ENCODE peak calls at places on chromosomes 5 and 9, in six cellular contexts. One of them, this sample, is unnamed.
A peak's percentile ranks its signal among the peaks of the same experiment; 100 is the strongest.

GRCh38 chr5:147339313-147339712 is 104.5 kb downstream of the STK32A start:
- ATAC-seq in K562: no peak
- ATAC-seq in GM12878: peak; percentile 48
- ATAC-seq in upper lobe of left lung: no peak
- ATAC-seq in A549: no peak
- ATAC-seq in HepG2: no peak
- ATAC-seq in this sample: no peak

GRCh38 chr9:123268950-123269302 is 540 bp upstream of the STRBP start:
- ATAC-seq in K562: no peak
- ATAC-seq in GM12878: no peak
- ATAC-seq in upper lobe of left lung: no peak
- ATAC-seq in A549: no peak
- ATAC-seq in HepG2: no peak
- ATAC-seq in this sample: no peak

GRCh38 chr9:87128008-87128623 is 180.8 kb upstream of the GAS1 start:
- ATAC-seq in K562: no peak
- ATAC-seq in GM12878: no peak
- ATAC-seq in upper lobe of left lung: no peak
- ATAC-seq in A549: no peak
- ATAC-seq in HepG2: no peak
- ATAC-seq in this sample: no peak

GRCh38 chr5:126285307-126285706 is 137.9 kb upstream of the GRAMD2B start:
- ATAC-seq in K562: no peak
- ATAC-seq in GM12878: no peak
- ATAC-seq in upper lobe of left lung: no peak
- ATAC-seq in A549: no peak
- ATAC-seq in HepG2: no peak
- ATAC-seq in this sample: no peak

GRCh38 chr5:148085934-148086333 is 22.2 kb downstream of the SPINK5 start:
- ATAC-seq in K562: no peak
- ATAC-seq in GM12878: peak; percentile 34
- ATAC-seq in upper lobe of left lung: no peak
- ATAC-seq in A549: no peak
- ATAC-seq in HepG2: no peak
- ATAC-seq in this sample: no peak

GRCh38 chr9:122848256-122848943 is 20.0 kb upstream of the PDCL start:
- ATAC-seq in K562: no peak
- ATAC-seq in GM12878: no peak
- ATAC-seq in upper lobe of left lung: no peak
- ATAC-seq in A549: no peak
- ATAC-seq in HepG2: no peak
- ATAC-seq in this sample: no peak

GRCh38 chr9:72220589-72220988 is 71.3 kb downstream of the GDA start:
- ATAC-seq in K562: no peak
- ATAC-seq in GM12878: peak; percentile 21
- ATAC-seq in upper lobe of left lung: no peak
- ATAC-seq in A549: peak; percentile 30
- ATAC-seq in HepG2: peak; percentile 26
- ATAC-seq in this sample: no peak

GRCh38 chr5:55572011-55572410 is 37.2 kb upstream of the PLPP1 start:
- ATAC-seq in K562: no peak
- ATAC-seq in GM12878: no peak
- ATAC-seq in upper lobe of left lung: no peak
- ATAC-seq in A549: no peak
- ATAC-seq in HepG2: no peak
- ATAC-seq in this sample: no peak

GRCh38 chr5:157030692-157031091 is 28.2 kb downstream of the HAVCR1 start:
- ATAC-seq in K562: no peak
- ATAC-seq in GM12878: no peak
- ATAC-seq in upper lobe of left lung: no peak
- ATAC-seq in A549: no peak
- ATAC-seq in HepG2: no peak
- ATAC-seq in this sample: no peak

GRCh38 chr9:137924761-137925369 is 47.3 kb downstream of the CACNA1B start:
- ATAC-seq in K562: no peak
- ATAC-seq in GM12878: no peak
- ATAC-seq in upper lobe of left lung: no peak
- ATAC-seq in A549: no peak
- ATAC-seq in HepG2: no peak
- ATAC-seq in this sample: no peak

GRCh38 chr5:112960316-112960715 is 16.3 kb upstream of the DCP2 start:
- ATAC-seq in K562: peak; percentile 6
- ATAC-seq in GM12878: no peak
- ATAC-seq in upper lobe of left lung: no peak
- ATAC-seq in A549: no peak
- ATAC-seq in HepG2: peak; percentile 13
- ATAC-seq in this sample: no peak

GRCh38 chr9:124297553-124297905 is 39.8 kb downstream of the NEK6 start:
- ATAC-seq in K562: no peak
- ATAC-seq in GM12878: no peak
- ATAC-seq in upper lobe of left lung: peak; percentile 47
- ATAC-seq in A549: peak; percentile 41
- ATAC-seq in HepG2: no peak
- ATAC-seq in this sample: peak; percentile 83

GRCh38 chr5:177432143-177432904 is 5.8 kb downstream of the GRK6 start:
- ATAC-seq in K562: no peak
- ATAC-seq in GM12878: no peak
- ATAC-seq in upper lobe of left lung: no peak
- ATAC-seq in A549: no peak
- ATAC-seq in HepG2: no peak
- ATAC-seq in this sample: no peak

GRCh38 chr9:69211424-69212036 is 37.5 kb downstream of the TJP2 start:
- ATAC-seq in K562: no peak
- ATAC-seq in GM12878: no peak
- ATAC-seq in upper lobe of left lung: no peak
- ATAC-seq in A549: no peak
- ATAC-seq in HepG2: no peak
- ATAC-seq in this sample: peak; percentile 34

GRCh38 chr5:50352390-50352789 is 88.7 kb downstream of the EMB start:
- ATAC-seq in K562: no peak
- ATAC-seq in GM12878: no peak
- ATAC-seq in upper lobe of left lung: no peak
- ATAC-seq in A549: no peak
- ATAC-seq in HepG2: no peak
- ATAC-seq in this sample: no peak

GRCh38 chr9:122125891-122126331 is 32.8 kb upstream of the TTLL11 start:
- ATAC-seq in K562: peak; percentile 3
- ATAC-seq in GM12878: no peak
- ATAC-seq in upper lobe of left lung: no peak
- ATAC-seq in A549: peak; percentile 18
- ATAC-seq in HepG2: peak; percentile 81
- ATAC-seq in this sample: no peak

GRCh38 chr9:90801507-90802289 is at the start of gene SYK:
- ATAC-seq in K562: peak; percentile 88
- ATAC-seq in GM12878: peak; percentile 72
- ATAC-seq in upper lobe of left lung: peak; percentile 94
- ATAC-seq in A549: peak; percentile 62
- ATAC-seq in HepG2: no peak
- ATAC-seq in this sample: peak; percentile 79

GRCh38 chr9:130824616-130825015 is 10.4 kb upstream of the ABL1 start:
- ATAC-seq in K562: peak; percentile 55
- ATAC-seq in GM12878: no peak
- ATAC-seq in upper lobe of left lung: peak; percentile 52
- ATAC-seq in A549: peak; percentile 64
- ATAC-seq in HepG2: peak; percentile 22
- ATAC-seq in this sample: peak; percentile 25

GRCh38 chr9:89528540-89528939 is 30.6 kb upstream of the SEMA4D start:
- ATAC-seq in K562: no peak
- ATAC-seq in GM12878: no peak
- ATAC-seq in upper lobe of left lung: no peak
- ATAC-seq in A549: peak; percentile 62
- ATAC-seq in HepG2: peak; percentile 68
- ATAC-seq in this sample: no peak

GRCh38 chr5:125894383-125894782 is 528.8 kb upstream of the GRAMD2B start:
- ATAC-seq in K562: no peak
- ATAC-seq in GM12878: no peak
- ATAC-seq in upper lobe of left lung: no peak
- ATAC-seq in A549: no peak
- ATAC-seq in HepG2: no peak
- ATAC-seq in this sample: no peak

GRCh38 chr5:137921931-137922330 is 32.7 kb downstream of the PKD2L2 start:
- ATAC-seq in K562: no peak
- ATAC-seq in GM12878: no peak
- ATAC-seq in upper lobe of left lung: no peak
- ATAC-seq in A549: no peak
- ATAC-seq in HepG2: no peak
- ATAC-seq in this sample: no peak

GRCh38 chr5:153585616-153586015 is 95.1 kb downstream of the GRIA1 start:
- ATAC-seq in K562: no peak
- ATAC-seq in GM12878: no peak
- ATAC-seq in upper lobe of left lung: no peak
- ATAC-seq in A549: no peak
- ATAC-seq in HepG2: no peak
- ATAC-seq in this sample: no peak

GRCh38 chr9:88605500-88606172 is 70.7 kb downstream of the NXNL2 start:
- ATAC-seq in K562: no peak
- ATAC-seq in GM12878: no peak
- ATAC-seq in upper lobe of left lung: no peak
- ATAC-seq in A549: no peak
- ATAC-seq in HepG2: no peak
- ATAC-seq in this sample: peak; percentile 83

GRCh38 chr5:95090774-95091173 is 194.1 kb downstream of the MCTP1 start:
- ATAC-seq in K562: no peak
- ATAC-seq in GM12878: no peak
- ATAC-seq in upper lobe of left lung: no peak
- ATAC-seq in A549: no peak
- ATAC-seq in HepG2: no peak
- ATAC-seq in this sample: no peak

GRCh38 chr5:95084757-95085156 is 200.1 kb downstream of the MCTP1 start:
- ATAC-seq in K562: no peak
- ATAC-seq in GM12878: no peak
- ATAC-seq in upper lobe of left lung: no peak
- ATAC-seq in A549: no peak
- ATAC-seq in HepG2: no peak
- ATAC-seq in this sample: no peak

GRCh38 chr5:95086932-95087818 is 197.7 kb downstream of the MCTP1 start:
- ATAC-seq in K562: no peak
- ATAC-seq in GM12878: peak; percentile 75
- ATAC-seq in upper lobe of left lung: peak; percentile 65
- ATAC-seq in A549: no peak
- ATAC-seq in HepG2: no peak
- ATAC-seq in this sample: peak; percentile 25

GRCh38 chr5:95083606-95084005 is 201.3 kb downstream of the MCTP1 start:
- ATAC-seq in K562: no peak
- ATAC-seq in GM12878: no peak
- ATAC-seq in upper lobe of left lung: no peak
- ATAC-seq in A549: no peak
- ATAC-seq in HepG2: no peak
- ATAC-seq in this sample: no peak

GRCh38 chr5:95087819-95088317 is 197.0 kb downstream of the MCTP1 start:
- ATAC-seq in K562: no peak
- ATAC-seq in GM12878: peak; percentile 90
- ATAC-seq in upper lobe of left lung: peak; percentile 77
- ATAC-seq in A549: no peak
- ATAC-seq in HepG2: no peak
- ATAC-seq in this sample: peak; percentile 31
- TF ChIP-seq POLR2A in K562: no peak
- TF ChIP-seq POLR2A in GM12878: no peak
- TF ChIP-seq POLR2A in upper lobe of left lung: no peak
- TF ChIP-seq POLR2A in A549: no peak
- TF ChIP-seq POLR2A in HepG2: no peak
- TF ChIP-seq POLR2A in this sample: no peak

GRCh38 chr5:141529002-141529401 is 40.1 kb downstream of the PCDHGC5 start:
- ATAC-seq in K562: no peak
- ATAC-seq in GM12878: peak; percentile 68
- ATAC-seq in upper lobe of left lung: peak; percentile 40
- ATAC-seq in A549: no peak
- ATAC-seq in HepG2: no peak
- ATAC-seq in this sample: peak; percentile 30

GRCh38 chr5:141524604-141525597 is 36.0 kb downstream of the PCDHGC5 start:
- ATAC-seq in K562: peak; percentile 94
- ATAC-seq in GM12878: peak; percentile 91
- ATAC-seq in upper lobe of left lung: peak; percentile 86
- ATAC-seq in A549: peak; percentile 92
- ATAC-seq in HepG2: peak; percentile 98
- ATAC-seq in this sample: peak; percentile 85

GRCh38 chr5:141529873-141530272 is 41.0 kb downstream of the PCDHGC5 start:
- ATAC-seq in K562: no peak
- ATAC-seq in GM12878: peak; percentile 62
- ATAC-seq in upper lobe of left lung: no peak
- ATAC-seq in A549: no peak
- ATAC-seq in HepG2: no peak
- ATAC-seq in this sample: no peak

GRCh38 chr5:141525659-141526058 is 36.8 kb downstream of the PCDHGC5 start:
- ATAC-seq in K562: no peak
- ATAC-seq in GM12878: no peak
- ATAC-seq in upper lobe of left lung: no peak
- ATAC-seq in A549: no peak
- ATAC-seq in HepG2: peak; percentile 9
- ATAC-seq in this sample: no peak

GRCh38 chr5:141528401-141528984 is 39.6 kb downstream of the PCDHGC5 start:
- ATAC-seq in K562: no peak
- ATAC-seq in GM12878: no peak
- ATAC-seq in upper lobe of left lung: peak; percentile 80
- ATAC-seq in A549: no peak
- ATAC-seq in HepG2: no peak
- ATAC-seq in this sample: peak; percentile 73
- TF ChIP-seq EP300 in K562: no peak
- TF ChIP-seq EP300 in GM12878: no peak
- TF ChIP-seq EP300 in upper lobe of left lung: no peak
- TF ChIP-seq EP300 in A549: no peak
- TF ChIP-seq EP300 in HepG2: no peak
- TF ChIP-seq EP300 in this sample: no peak

DNA sequence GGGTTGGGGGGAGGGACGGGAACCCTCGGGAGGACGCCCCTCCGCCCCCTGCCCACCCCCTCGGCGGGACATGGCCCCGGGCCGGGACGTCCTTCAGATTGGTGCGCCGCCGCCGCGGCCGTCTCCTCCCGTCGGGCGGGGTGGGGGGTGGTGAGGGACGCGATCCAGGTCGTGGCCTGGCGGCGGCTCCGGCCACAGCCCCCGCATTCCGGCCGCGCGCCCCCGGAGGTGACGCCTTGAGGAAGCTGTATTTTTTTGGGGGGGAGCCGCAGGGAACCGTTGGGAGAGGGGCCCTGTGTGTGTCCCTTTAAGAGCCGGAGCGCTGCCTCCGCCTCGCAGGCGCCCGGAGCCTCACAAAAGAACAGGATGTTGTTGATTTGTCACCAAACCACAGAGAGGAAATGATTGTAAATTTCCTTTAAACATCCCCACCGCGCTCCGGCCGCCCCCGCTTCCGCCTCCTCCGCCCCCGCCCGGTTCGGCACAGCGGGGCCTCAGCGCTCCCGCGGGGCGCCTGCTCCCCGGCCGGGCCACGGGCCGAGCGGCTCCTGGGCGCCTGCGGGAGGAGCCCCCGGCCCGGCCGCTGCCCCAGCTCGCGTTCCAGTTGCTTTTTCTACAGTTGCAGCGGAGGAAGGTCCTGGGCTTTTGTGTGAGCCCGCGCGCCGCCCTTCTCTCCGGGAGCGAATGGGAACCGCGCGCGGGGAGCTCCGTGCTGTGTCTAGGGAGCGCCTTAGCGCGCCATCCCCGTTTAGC is 32.1 kb upstream of the SPRY4 start:
- ATAC-seq in K562: peak; percentile 91
- ATAC-seq in GM12878: peak; percentile 93
- ATAC-seq in upper lobe of left lung: peak; percentile 92
- ATAC-seq in A549: peak; percentile 85
- ATAC-seq in HepG2: peak; percentile 64
- ATAC-seq in this sample: peak; percentile 91
- TF ChIP-seq POLR2A in K562: peak; percentile 70
- TF ChIP-seq POLR2A in GM12878: peak; percentile 59
- TF ChIP-seq POLR2A in upper lobe of left lung: peak; percentile 86
- TF ChIP-seq POLR2A in A549: peak; percentile 68
- TF ChIP-seq POLR2A in HepG2: peak; percentile 66
- TF ChIP-seq POLR2A in this sample: peak; percentile 87

GRCh38 chr5:136016945-136017530 is 11.8 kb upstream of the TGFBI start:
- ATAC-seq in K562: no peak
- ATAC-seq in GM12878: no peak
- ATAC-seq in upper lobe of left lung: no peak
- ATAC-seq in A549: peak; percentile 72
- ATAC-seq in HepG2: no peak
- ATAC-seq in this sample: no peak
- TF ChIP-seq EP300 in K562: no peak
- TF ChIP-seq EP300 in GM12878: no peak
- TF ChIP-seq EP300 in upper lobe of left lung: no peak
- TF ChIP-seq EP300 in A549: peak; percentile 94
- TF ChIP-seq EP300 in HepG2: no peak
- TF ChIP-seq EP300 in this sample: no peak

This sample was measured in gastroesophageal sphincter.